ENCODE peak calls at places on chromosomes 2 and 18, in five cellular contexts. Z is HCT116, A is pancreas, C is vagina, F is upper lobe of right lung. N is an unnamed sample.

GRCh38 chr2:9230051-9230802 is 23.6 kb downstream of the ASAP2 start:
- DNase-seq in F (no peak), Z (no peak), A (no peak), C (no peak), N (no peak)

GRCh38 chr2:205807758-205808157 is 125.5 kb downstream of the NRP2 start:
- DNase-seq in F (no peak), Z (no peak), C (peak; percentile 22), A (no peak), N (no peak)

GRCh38 chr2:148944536-148944935 is 69.5 kb downstream of the KIF5C start:
- DNase-seq in C (no peak), A (no peak), Z (no peak), F (no peak), N (no peak)

GRCh38 chr18:2932247-2933181 is 80.4 kb downstream of the LPIN2 start:
- DNase-seq in A (no peak), Z (peak; percentile 34), C (no peak), F (no peak), N (peak; percentile 72)

GRCh38 chr2:62817995-62818713 is 112.6 kb downstream of the EHBP1 start:
- DNase-seq in F (no peak), C (no peak), Z (no peak), A (no peak), N (no peak)

GRCh38 chr2:74575320-74575719 is 20.8 kb downstream of the DOK1 start:
- DNase-seq in C (no peak), A (no peak), Z (no peak), F (no peak), N (no peak)

GRCh38 chr2:229287836-229288235 is 16.7 kb upstream of the PID1 start:
- DNase-seq in F (no peak), Z (no peak), C (no peak), A (no peak), N (no peak)

GRCh38 chr2:55282110-55282917 is 13.3 kb upstream of the MTIF2 start:
- DNase-seq in C (no peak), A (peak; percentile 88), F (peak; percentile 97), Z (peak; percentile 19), N (peak; percentile 88)

GRCh38 chr2:96668771-96669170 is 26.2 kb downstream of the FER1L5 start:
- DNase-seq in A (no peak), F (no peak), Z (no peak), C (no peak), N (no peak)

GRCh38 chr2:9002637-9003365 is 683 bp downstream of the MBOAT2 start:
- DNase-seq in A (no peak), C (no peak), F (peak; percentile 66), Z (no peak), N (peak; percentile 76)

GRCh38 chr2:48600917-48601316 is 16.7 kb upstream of the GTF2A1L start:
- DNase-seq in A (no peak), Z (no peak), F (no peak), C (no peak), N (no peak)

GRCh38 chr2:71101656-71102055 is 28.4 kb downstream of the MCEE start:
- DNase-seq in A (no peak), Z (no peak), C (no peak), F (no peak), N (no peak)

GRCh38 chr2:96072746-96073145 is 38.0 kb upstream of the GPAT2 start:
- DNase-seq in Z (no peak), F (peak; percentile 70), A (no peak), C (peak; percentile 81), N (peak; percentile 32)

GRCh38 chr2:73536133-73536532 is 106.1 kb downstream of the NAT8 start:
- DNase-seq in A (no peak), Z (no peak), C (no peak), F (no peak), N (no peak)

GRCh38 chr2:177338177-177338721 is 54.3 kb upstream of the AGPS start:
- DNase-seq in Z (peak; percentile 85), F (no peak), A (no peak), C (no peak), N (no peak)

GRCh38 chr2:17962874-17963273 is 84.4 kb downstream of the KCNS3 start:
- DNase-seq in A (no peak), Z (no peak), C (peak; percentile 42), F (no peak), N (no peak)

GRCh38 chr2:69801745-69802144 is 27.7 kb upstream of the GMCL1 start:
- DNase-seq in Z (no peak), C (peak; percentile 49), A (no peak), F (no peak), N (no peak)

GRCh38 chr2:23824777-23825212 is 102.1 kb downstream of the ATAD2B start:
- DNase-seq in A (no peak), F (no peak), C (no peak), Z (peak; percentile 36), N (peak; percentile 50)

GRCh38 chr2:65700004-65700651 is 267.7 kb upstream of the SPRED2 start:
- DNase-seq in C (no peak), A (no peak), Z (no peak), F (no peak), N (no peak)

GRCh38 chr2:241882090-241882625 is 12.6 kb downstream of the RTP5 start:
- DNase-seq in A (peak; percentile 85), F (no peak), Z (no peak), C (peak; percentile 94), N (peak; percentile 73)

GRCh38 chr2:152611458-152612231 is 105.6 kb downstream of the PRPF40A start:
- DNase-seq in F (no peak), Z (no peak), A (peak; percentile 22), C (no peak), N (no peak)

GRCh38 chr2:19261061-19261460 is 97.4 kb downstream of the OSR1 start:
- DNase-seq in C (no peak), F (no peak), Z (no peak), A (no peak), N (no peak)

GRCh38 chr2:22382439-22383169 is 1002.4 kb upstream of the KLHL29 start:
- DNase-seq in C (no peak), F (no peak), Z (no peak), A (no peak), N (no peak)

GRCh38 chr18:59718108-59719057 is 21.2 kb upstream of the CCBE1 start:
- DNase-seq in C (no peak), A (no peak), F (no peak), Z (no peak), N (peak; percentile 52)

GRCh38 chr18:26792661-26793060 is 72.8 kb downstream of the AQP4 start:
- DNase-seq in F (no peak), A (no peak), Z (no peak), C (no peak), N (no peak)

GRCh38 chr2:38113999-38114708 is 38.2 kb upstream of the CYP1B1 start:
- DNase-seq in C (no peak), Z (no peak), F (no peak), A (no peak), N (no peak)

GRCh38 chr2:161150704-161151103 is 9.5 kb upstream of the TANK start:
- DNase-seq in F (no peak), A (no peak), Z (no peak), C (no peak), N (no peak)

GRCh38 chr2:206442854-206443734 is at the start of gene ADAM23:
- DNase-seq in F (no peak), A (peak; percentile 26), C (no peak), Z (no peak), N (peak; percentile 91)

GRCh38 chr2:223075301-223076270 is 23.6 kb downstream of the KCNE4 start:
- DNase-seq in A (no peak), F (no peak), C (no peak), Z (no peak), N (no peak)

GRCh38 chr2:13583609-13584008 is 866.9 kb downstream of the TRIB2 start:
- DNase-seq in F (no peak), C (no peak), A (no peak), Z (no peak), N (no peak)

GRCh38 chr2:15844099-15844801 is 96.1 kb upstream of the MYCN start:
- DNase-seq in Z (no peak), A (no peak), C (peak; percentile 42), F (no peak), N (no peak)

GRCh38 chr2:214103199-214104001 is 307.5 kb upstream of the VWC2L start:
- DNase-seq in C (no peak), A (peak; percentile 48), F (no peak), Z (no peak), N (no peak)

GRCh38 chr2:40034801-40035200 is 255.7 kb upstream of the THUMPD2 start:
- DNase-seq in A (no peak), Z (no peak), C (no peak), F (no peak), N (no peak)

DNA sequence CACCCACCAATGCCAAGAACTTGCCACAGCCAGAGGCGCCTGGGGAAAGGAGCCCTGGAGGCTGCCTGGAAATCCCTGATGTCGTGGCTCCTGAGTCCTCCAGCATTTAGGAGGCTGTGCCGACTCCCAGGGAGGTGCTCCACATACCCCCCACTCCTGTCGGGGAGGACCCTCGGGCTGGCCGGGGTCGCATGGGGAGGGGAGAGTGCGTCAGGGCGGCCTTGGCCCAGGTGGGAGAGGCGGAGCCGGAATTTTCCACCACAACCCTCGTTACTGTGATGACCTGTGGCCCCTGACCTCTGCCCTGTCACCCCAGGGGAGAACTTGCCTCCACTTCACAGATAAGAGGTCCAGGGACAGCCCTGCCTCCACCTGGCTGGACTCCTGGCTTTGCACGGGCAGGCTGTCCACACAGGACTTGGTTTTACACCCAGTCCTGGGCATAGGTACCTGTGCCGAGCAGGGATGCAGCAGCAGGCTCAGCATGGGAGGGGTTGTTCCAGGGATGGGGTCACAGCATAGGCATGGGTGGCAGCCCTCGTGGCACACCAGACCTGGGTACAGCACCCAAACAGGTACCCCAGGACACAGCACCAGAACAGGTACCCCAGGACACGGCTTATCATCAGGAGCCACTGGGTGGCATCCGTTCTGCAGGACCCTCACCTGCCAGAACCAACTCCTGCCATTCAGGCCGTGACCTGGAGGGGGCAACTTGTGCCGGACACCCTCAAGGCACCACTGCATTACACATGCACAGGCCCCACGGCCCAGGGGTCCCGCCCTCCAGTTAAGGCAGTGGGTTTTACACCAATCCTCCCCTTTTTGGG is 12.3 kb upstream of the AGXT start:
- DNase-seq in Z (peak; percentile 10), F (no peak), C (no peak), A (no peak), N (peak; percentile 88)
- TF ChIP-seq CTCF in Z (peak; percentile 81), F (no peak), C (no peak), A (no peak), N (peak; percentile 74)

DNA sequence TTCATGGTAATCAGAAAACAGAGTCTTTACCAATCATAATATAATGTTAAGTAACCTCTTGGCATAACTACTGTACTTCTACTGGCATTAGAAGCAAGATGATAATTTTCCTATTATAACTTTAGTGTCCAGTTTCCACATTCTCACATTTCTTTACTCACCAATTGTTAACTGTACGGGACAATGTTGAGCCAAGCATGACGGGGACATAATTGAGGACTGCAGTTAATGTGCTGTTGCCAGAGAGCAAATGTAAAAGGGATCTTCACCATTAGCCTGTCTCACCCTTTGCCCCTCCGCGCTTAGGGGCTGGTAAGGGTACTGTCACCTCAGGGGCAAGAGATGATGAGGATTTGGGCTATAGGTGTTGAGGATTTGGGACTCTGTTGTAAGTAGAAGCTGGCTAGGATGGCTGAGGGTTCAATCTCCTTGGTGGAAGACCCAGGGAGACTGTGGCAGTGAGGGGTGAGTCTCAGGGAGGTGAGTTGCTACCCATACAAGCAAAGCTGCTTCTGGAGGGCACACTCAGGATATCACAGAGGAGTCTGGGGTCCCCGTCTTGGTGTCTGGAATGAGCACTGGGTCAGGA is 54.4 kb upstream of the IL1RL1 start:
- DNase-seq in F (no peak), C (peak; percentile 80), Z (no peak), A (no peak), N (no peak)
- H3K4me3 ChIP-seq in F (no peak overlapping the region), C (no peak overlapping the region), Z (no peak overlapping the region), A (no peak overlapping the region), N (no peak overlapping the region)

GRCh38 chr2:60555794-60556161 is 2.3 kb upstream of the BCL11A start:
- DNase-seq in Z (no peak), F (no peak), C (no peak), A (no peak), N (peak; percentile 78)
- H3K27ac ChIP-seq in Z (no peak overlapping the region), F (no peak overlapping the region), C (no peak overlapping the region), A (peak overlapping the region; percentile 84), N (no peak overlapping the region)

GRCh38 chr2:216877085-216877484 is 17.2 kb upstream of the TNP1 start:
- DNase-seq in Z (peak; percentile 4), C (no peak), A (no peak), F (no peak), N (no peak)
- TF ChIP-seq CTCF in Z (peak; percentile 19), C (no peak), A (no peak), F (no peak), N (peak; percentile 39)

N was measured in endodermal cell.